ENCODE peak calls at places on chromosomes 5 and 9, in nine cellular contexts. One of them, this sample, is unnamed.

GRCh38 chr5:19534751-19535150 is 453.2 kb downstream of the CDH18 start:
- DNase-seq in progenitor cell of endocrine pancreas: no peak
- DNase-seq in pancreas: no peak
- DNase-seq in head of caudate nucleus: no peak
- DNase-seq in activated CD4-positive, alpha-beta T cell treated with anti-CD3 and anti-CD28 coated beads, Interleukin-2, amount 50 U/mL, for 48 hours: no peak
- DNase-seq in A673: no peak
- DNase-seq in iPS-NIHi11: no peak
- DNase-seq in NCI-H774: no peak
- DNase-seq in stimulated activated CD4-positive, alpha-beta T cell treated with anti-CD3 and anti-CD28 coated beads, Interleukin-12 subunit alpha, Interleukin-12 subunit beta, amount 100 ng/mL, for 48 hours: no peak
- DNase-seq in this sample: no peak

GRCh38 chr5:53201746-53202145 is 92.2 kb upstream of the MOCS2 start:
- DNase-seq in activated CD4-positive, alpha-beta T cell treated with anti-CD3 and anti-CD28 coated beads, Interleukin-2, amount 50 U/mL, for 48 hours: no peak
- DNase-seq in A673: peak
- DNase-seq in progenitor cell of endocrine pancreas: no peak
- DNase-seq in pancreas: no peak
- DNase-seq in head of caudate nucleus: no peak
- DNase-seq in stimulated activated CD4-positive, alpha-beta T cell treated with anti-CD3 and anti-CD28 coated beads, Interleukin-12 subunit alpha, Interleukin-12 subunit beta, amount 100 ng/mL, for 48 hours: no peak
- DNase-seq in NCI-H774: no peak
- DNase-seq in iPS-NIHi11: no peak
- DNase-seq in this sample: no peak

GRCh38 chr5:173582198-173583092 is 34.0 kb downstream of the BOD1 start:
- DNase-seq in progenitor cell of endocrine pancreas: no peak
- DNase-seq in head of caudate nucleus: no peak
- DNase-seq in activated CD4-positive, alpha-beta T cell treated with anti-CD3 and anti-CD28 coated beads, Interleukin-2, amount 50 U/mL, for 48 hours: no peak
- DNase-seq in iPS-NIHi11: no peak
- DNase-seq in stimulated activated CD4-positive, alpha-beta T cell treated with anti-CD3 and anti-CD28 coated beads, Interleukin-12 subunit alpha, Interleukin-12 subunit beta, amount 100 ng/mL, for 48 hours: no peak
- DNase-seq in pancreas: no peak
- DNase-seq in A673: peak
- DNase-seq in NCI-H774: no peak
- DNase-seq in this sample: no peak

GRCh38 chr9:16364347-16364746 is 506.1 kb downstream of the BNC2 start:
- DNase-seq in progenitor cell of endocrine pancreas: no peak
- DNase-seq in A673: peak
- DNase-seq in head of caudate nucleus: no peak
- DNase-seq in iPS-NIHi11: no peak
- DNase-seq in activated CD4-positive, alpha-beta T cell treated with anti-CD3 and anti-CD28 coated beads, Interleukin-2, amount 50 U/mL, for 48 hours: no peak
- DNase-seq in pancreas: no peak
- DNase-seq in NCI-H774: no peak
- DNase-seq in stimulated activated CD4-positive, alpha-beta T cell treated with anti-CD3 and anti-CD28 coated beads, Interleukin-12 subunit alpha, Interleukin-12 subunit beta, amount 100 ng/mL, for 48 hours: no peak
- DNase-seq in this sample: no peak

GRCh38 chr5:62578540-62578939 is at the start of gene LRRC70:
- DNase-seq in activated CD4-positive, alpha-beta T cell treated with anti-CD3 and anti-CD28 coated beads, Interleukin-2, amount 50 U/mL, for 48 hours: no peak
- DNase-seq in stimulated activated CD4-positive, alpha-beta T cell treated with anti-CD3 and anti-CD28 coated beads, Interleukin-12 subunit alpha, Interleukin-12 subunit beta, amount 100 ng/mL, for 48 hours: no peak
- DNase-seq in head of caudate nucleus: no peak
- DNase-seq in A673: peak
- DNase-seq in pancreas: no peak
- DNase-seq in iPS-NIHi11: peak
- DNase-seq in progenitor cell of endocrine pancreas: no peak
- DNase-seq in NCI-H774: no peak
- DNase-seq in this sample: no peak

GRCh38 chr5:88659529-88660325 is 223.3 kb downstream of the MEF2C start:
- DNase-seq in iPS-NIHi11: peak
- DNase-seq in stimulated activated CD4-positive, alpha-beta T cell treated with anti-CD3 and anti-CD28 coated beads, Interleukin-12 subunit alpha, Interleukin-12 subunit beta, amount 100 ng/mL, for 48 hours: no peak
- DNase-seq in head of caudate nucleus: peak
- DNase-seq in NCI-H774: no peak
- DNase-seq in progenitor cell of endocrine pancreas: no peak
- DNase-seq in A673: no peak
- DNase-seq in activated CD4-positive, alpha-beta T cell treated with anti-CD3 and anti-CD28 coated beads, Interleukin-2, amount 50 U/mL, for 48 hours: no peak
- DNase-seq in pancreas: no peak
- DNase-seq in this sample: no peak

GRCh38 chr5:161778796-161779195 is 69.1 kb upstream of the GABRA1 start:
- DNase-seq in head of caudate nucleus: no peak
- DNase-seq in iPS-NIHi11: no peak
- DNase-seq in stimulated activated CD4-positive, alpha-beta T cell treated with anti-CD3 and anti-CD28 coated beads, Interleukin-12 subunit alpha, Interleukin-12 subunit beta, amount 100 ng/mL, for 48 hours: no peak
- DNase-seq in A673: no peak
- DNase-seq in pancreas: no peak
- DNase-seq in activated CD4-positive, alpha-beta T cell treated with anti-CD3 and anti-CD28 coated beads, Interleukin-2, amount 50 U/mL, for 48 hours: no peak
- DNase-seq in NCI-H774: no peak
- DNase-seq in progenitor cell of endocrine pancreas: no peak
- DNase-seq in this sample: no peak

GRCh38 chr5:168874713-168875380 is 295.7 kb upstream of the PANK3 start:
- DNase-seq in activated CD4-positive, alpha-beta T cell treated with anti-CD3 and anti-CD28 coated beads, Interleukin-2, amount 50 U/mL, for 48 hours: no peak
- DNase-seq in pancreas: no peak
- DNase-seq in NCI-H774: no peak
- DNase-seq in A673: peak
- DNase-seq in progenitor cell of endocrine pancreas: no peak
- DNase-seq in head of caudate nucleus: no peak
- DNase-seq in stimulated activated CD4-positive, alpha-beta T cell treated with anti-CD3 and anti-CD28 coated beads, Interleukin-12 subunit alpha, Interleukin-12 subunit beta, amount 100 ng/mL, for 48 hours: no peak
- DNase-seq in iPS-NIHi11: peak
- DNase-seq in this sample: no peak

GRCh38 chr5:31854181-31854624 is 215.3 kb downstream of the PDZD2 start:
- DNase-seq in A673: peak
- DNase-seq in stimulated activated CD4-positive, alpha-beta T cell treated with anti-CD3 and anti-CD28 coated beads, Interleukin-12 subunit alpha, Interleukin-12 subunit beta, amount 100 ng/mL, for 48 hours: no peak
- DNase-seq in head of caudate nucleus: peak
- DNase-seq in pancreas: no peak
- DNase-seq in progenitor cell of endocrine pancreas: no peak
- DNase-seq in activated CD4-positive, alpha-beta T cell treated with anti-CD3 and anti-CD28 coated beads, Interleukin-2, amount 50 U/mL, for 48 hours: peak
- DNase-seq in iPS-NIHi11: peak
- DNase-seq in NCI-H774: no peak
- DNase-seq in this sample: no peak

GRCh38 chr5:158273035-158273434 is 414.1 kb upstream of the CLINT1 start:
- DNase-seq in pancreas: no peak
- DNase-seq in progenitor cell of endocrine pancreas: no peak
- DNase-seq in NCI-H774: no peak
- DNase-seq in iPS-NIHi11: peak
- DNase-seq in A673: no peak
- DNase-seq in stimulated activated CD4-positive, alpha-beta T cell treated with anti-CD3 and anti-CD28 coated beads, Interleukin-12 subunit alpha, Interleukin-12 subunit beta, amount 100 ng/mL, for 48 hours: no peak
- DNase-seq in head of caudate nucleus: no peak
- DNase-seq in activated CD4-positive, alpha-beta T cell treated with anti-CD3 and anti-CD28 coated beads, Interleukin-2, amount 50 U/mL, for 48 hours: no peak
- DNase-seq in this sample: no peak

GRCh38 chr5:137282216-137282615 is 216.9 kb downstream of the SPOCK1 start:
- DNase-seq in progenitor cell of endocrine pancreas: no peak
- DNase-seq in head of caudate nucleus: no peak
- DNase-seq in pancreas: no peak
- DNase-seq in activated CD4-positive, alpha-beta T cell treated with anti-CD3 and anti-CD28 coated beads, Interleukin-2, amount 50 U/mL, for 48 hours: no peak
- DNase-seq in stimulated activated CD4-positive, alpha-beta T cell treated with anti-CD3 and anti-CD28 coated beads, Interleukin-12 subunit alpha, Interleukin-12 subunit beta, amount 100 ng/mL, for 48 hours: no peak
- DNase-seq in iPS-NIHi11: no peak
- DNase-seq in NCI-H774: no peak
- DNase-seq in A673: no peak
- DNase-seq in this sample: no peak

GRCh38 chr5:53381-54174 is 38.4 kb upstream of the PLEKHG4B start:
- DNase-seq in stimulated activated CD4-positive, alpha-beta T cell treated with anti-CD3 and anti-CD28 coated beads, Interleukin-12 subunit alpha, Interleukin-12 subunit beta, amount 100 ng/mL, for 48 hours: no peak
- DNase-seq in head of caudate nucleus: no peak
- DNase-seq in activated CD4-positive, alpha-beta T cell treated with anti-CD3 and anti-CD28 coated beads, Interleukin-2, amount 50 U/mL, for 48 hours: peak
- DNase-seq in pancreas: peak
- DNase-seq in iPS-NIHi11: peak
- DNase-seq in A673: peak
- DNase-seq in NCI-H774: peak
- DNase-seq in progenitor cell of endocrine pancreas: peak
- DNase-seq in this sample: peak

GRCh38 chr9:3528466-3528865 is 2.7 kb upstream of the RFX3 start:
- DNase-seq in stimulated activated CD4-positive, alpha-beta T cell treated with anti-CD3 and anti-CD28 coated beads, Interleukin-12 subunit alpha, Interleukin-12 subunit beta, amount 100 ng/mL, for 48 hours: peak
- DNase-seq in pancreas: no peak
- DNase-seq in A673: no peak
- DNase-seq in NCI-H774: peak
- DNase-seq in progenitor cell of endocrine pancreas: no peak
- DNase-seq in iPS-NIHi11: no peak
- DNase-seq in activated CD4-positive, alpha-beta T cell treated with anti-CD3 and anti-CD28 coated beads, Interleukin-2, amount 50 U/mL, for 48 hours: peak
- DNase-seq in head of caudate nucleus: no peak
- DNase-seq in this sample: no peak

GRCh38 chr9:84932915-84933527 is 263.5 kb downstream of the NTRK2 start:
- DNase-seq in A673: peak
- DNase-seq in stimulated activated CD4-positive, alpha-beta T cell treated with anti-CD3 and anti-CD28 coated beads, Interleukin-12 subunit alpha, Interleukin-12 subunit beta, amount 100 ng/mL, for 48 hours: no peak
- DNase-seq in NCI-H774: no peak
- DNase-seq in activated CD4-positive, alpha-beta T cell treated with anti-CD3 and anti-CD28 coated beads, Interleukin-2, amount 50 U/mL, for 48 hours: no peak
- DNase-seq in iPS-NIHi11: peak
- DNase-seq in progenitor cell of endocrine pancreas: no peak
- DNase-seq in head of caudate nucleus: no peak
- DNase-seq in pancreas: no peak
- DNase-seq in this sample: no peak

GRCh38 chr9:72856985-72857631 is 95.7 kb downstream of the ALDH1A1 start:
- DNase-seq in pancreas: no peak
- DNase-seq in activated CD4-positive, alpha-beta T cell treated with anti-CD3 and anti-CD28 coated beads, Interleukin-2, amount 50 U/mL, for 48 hours: no peak
- DNase-seq in progenitor cell of endocrine pancreas: no peak
- DNase-seq in stimulated activated CD4-positive, alpha-beta T cell treated with anti-CD3 and anti-CD28 coated beads, Interleukin-12 subunit alpha, Interleukin-12 subunit beta, amount 100 ng/mL, for 48 hours: no peak
- DNase-seq in A673: peak
- DNase-seq in NCI-H774: peak
- DNase-seq in head of caudate nucleus: no peak
- DNase-seq in iPS-NIHi11: peak
- DNase-seq in this sample: no peak

GRCh38 chr5:111502976-111503375 is 9.4 kb downstream of the STARD4 start:
- DNase-seq in A673: no peak
- DNase-seq in activated CD4-positive, alpha-beta T cell treated with anti-CD3 and anti-CD28 coated beads, Interleukin-2, amount 50 U/mL, for 48 hours: no peak
- DNase-seq in progenitor cell of endocrine pancreas: no peak
- DNase-seq in head of caudate nucleus: no peak
- DNase-seq in pancreas: no peak
- DNase-seq in NCI-H774: no peak
- DNase-seq in iPS-NIHi11: no peak
- DNase-seq in stimulated activated CD4-positive, alpha-beta T cell treated with anti-CD3 and anti-CD28 coated beads, Interleukin-12 subunit alpha, Interleukin-12 subunit beta, amount 100 ng/mL, for 48 hours: no peak
- DNase-seq in this sample: no peak

GRCh38 chr9:777978-778377 is 63.5 kb upstream of the DMRT1 start:
- DNase-seq in activated CD4-positive, alpha-beta T cell treated with anti-CD3 and anti-CD28 coated beads, Interleukin-2, amount 50 U/mL, for 48 hours: no peak
- DNase-seq in head of caudate nucleus: no peak
- DNase-seq in A673: no peak
- DNase-seq in progenitor cell of endocrine pancreas: no peak
- DNase-seq in iPS-NIHi11: no peak
- DNase-seq in stimulated activated CD4-positive, alpha-beta T cell treated with anti-CD3 and anti-CD28 coated beads, Interleukin-12 subunit alpha, Interleukin-12 subunit beta, amount 100 ng/mL, for 48 hours: no peak
- DNase-seq in pancreas: no peak
- DNase-seq in NCI-H774: no peak
- DNase-seq in this sample: no peak

GRCh38 chr5:141881886-141882285 is 3.7 kb upstream of the PCDH1 start:
- DNase-seq in head of caudate nucleus: no peak
- DNase-seq in pancreas: no peak
- DNase-seq in progenitor cell of endocrine pancreas: no peak
- DNase-seq in stimulated activated CD4-positive, alpha-beta T cell treated with anti-CD3 and anti-CD28 coated beads, Interleukin-12 subunit alpha, Interleukin-12 subunit beta, amount 100 ng/mL, for 48 hours: no peak
- DNase-seq in NCI-H774: no peak
- DNase-seq in activated CD4-positive, alpha-beta T cell treated with anti-CD3 and anti-CD28 coated beads, Interleukin-2, amount 50 U/mL, for 48 hours: no peak
- DNase-seq in A673: no peak
- DNase-seq in iPS-NIHi11: no peak
- DNase-seq in this sample: no peak

GRCh38 chr9:88816591-88816990 is 174.7 kb upstream of the S1PR3 start:
- DNase-seq in A673: no peak
- DNase-seq in activated CD4-positive, alpha-beta T cell treated with anti-CD3 and anti-CD28 coated beads, Interleukin-2, amount 50 U/mL, for 48 hours: no peak
- DNase-seq in NCI-H774: no peak
- DNase-seq in stimulated activated CD4-positive, alpha-beta T cell treated with anti-CD3 and anti-CD28 coated beads, Interleukin-12 subunit alpha, Interleukin-12 subunit beta, amount 100 ng/mL, for 48 hours: no peak
- DNase-seq in progenitor cell of endocrine pancreas: no peak
- DNase-seq in pancreas: no peak
- DNase-seq in iPS-NIHi11: no peak
- DNase-seq in head of caudate nucleus: no peak
- DNase-seq in this sample: no peak

GRCh38 chr9:124007157-124007460 is 4.5 kb upstream of the LHX2 start:
- DNase-seq in A673: no peak
- DNase-seq in pancreas: no peak
- DNase-seq in activated CD4-positive, alpha-beta T cell treated with anti-CD3 and anti-CD28 coated beads, Interleukin-2, amount 50 U/mL, for 48 hours: no peak
- DNase-seq in stimulated activated CD4-positive, alpha-beta T cell treated with anti-CD3 and anti-CD28 coated beads, Interleukin-12 subunit alpha, Interleukin-12 subunit beta, amount 100 ng/mL, for 48 hours: no peak
- DNase-seq in progenitor cell of endocrine pancreas: no peak
- DNase-seq in iPS-NIHi11: no peak
- DNase-seq in NCI-H774: no peak
- DNase-seq in head of caudate nucleus: no peak
- DNase-seq in this sample: no peak

GRCh38 chr5:11104543-11105151 is 343.6 kb upstream of the DAP start:
- DNase-seq in A673: no peak
- DNase-seq in head of caudate nucleus: no peak
- DNase-seq in stimulated activated CD4-positive, alpha-beta T cell treated with anti-CD3 and anti-CD28 coated beads, Interleukin-12 subunit alpha, Interleukin-12 subunit beta, amount 100 ng/mL, for 48 hours: no peak
- DNase-seq in pancreas: no peak
- DNase-seq in activated CD4-positive, alpha-beta T cell treated with anti-CD3 and anti-CD28 coated beads, Interleukin-2, amount 50 U/mL, for 48 hours: no peak
- DNase-seq in iPS-NIHi11: no peak
- DNase-seq in progenitor cell of endocrine pancreas: no peak
- DNase-seq in NCI-H774: no peak
- DNase-seq in this sample: no peak

GRCh38 chr5:36841657-36842056 is 34.9 kb upstream of the NIPBL start:
- DNase-seq in NCI-H774: no peak
- DNase-seq in progenitor cell of endocrine pancreas: no peak
- DNase-seq in A673: no peak
- DNase-seq in head of caudate nucleus: no peak
- DNase-seq in iPS-NIHi11: no peak
- DNase-seq in pancreas: no peak
- DNase-seq in activated CD4-positive, alpha-beta T cell treated with anti-CD3 and anti-CD28 coated beads, Interleukin-2, amount 50 U/mL, for 48 hours: no peak
- DNase-seq in stimulated activated CD4-positive, alpha-beta T cell treated with anti-CD3 and anti-CD28 coated beads, Interleukin-12 subunit alpha, Interleukin-12 subunit beta, amount 100 ng/mL, for 48 hours: no peak
- DNase-seq in this sample: no peak

GRCh38 chr9:112029921-112030444 is 133.4 kb downstream of the UGCG start:
- DNase-seq in activated CD4-positive, alpha-beta T cell treated with anti-CD3 and anti-CD28 coated beads, Interleukin-2, amount 50 U/mL, for 48 hours: no peak
- DNase-seq in head of caudate nucleus: no peak
- DNase-seq in pancreas: no peak
- DNase-seq in stimulated activated CD4-positive, alpha-beta T cell treated with anti-CD3 and anti-CD28 coated beads, Interleukin-12 subunit alpha, Interleukin-12 subunit beta, amount 100 ng/mL, for 48 hours: no peak
- DNase-seq in iPS-NIHi11: peak
- DNase-seq in NCI-H774: no peak
- DNase-seq in A673: no peak
- DNase-seq in progenitor cell of endocrine pancreas: no peak
- DNase-seq in this sample: no peak

GRCh38 chr5:88113429-88113828 is 155.2 kb downstream of the TMEM161B start:
- DNase-seq in progenitor cell of endocrine pancreas: no peak
- DNase-seq in iPS-NIHi11: no peak
- DNase-seq in activated CD4-positive, alpha-beta T cell treated with anti-CD3 and anti-CD28 coated beads, Interleukin-2, amount 50 U/mL, for 48 hours: no peak
- DNase-seq in head of caudate nucleus: no peak
- DNase-seq in pancreas: no peak
- DNase-seq in NCI-H774: no peak
- DNase-seq in A673: no peak
- DNase-seq in stimulated activated CD4-positive, alpha-beta T cell treated with anti-CD3 and anti-CD28 coated beads, Interleukin-12 subunit alpha, Interleukin-12 subunit beta, amount 100 ng/mL, for 48 hours: no peak
- DNase-seq in this sample: no peak

GRCh38 chr5:1657161-1657741 is 133.5 kb upstream of the LPCAT1 start:
- DNase-seq in stimulated activated CD4-positive, alpha-beta T cell treated with anti-CD3 and anti-CD28 coated beads, Interleukin-12 subunit alpha, Interleukin-12 subunit beta, amount 100 ng/mL, for 48 hours: no peak
- DNase-seq in iPS-NIHi11: no peak
- DNase-seq in A673: no peak
- DNase-seq in pancreas: no peak
- DNase-seq in activated CD4-positive, alpha-beta T cell treated with anti-CD3 and anti-CD28 coated beads, Interleukin-2, amount 50 U/mL, for 48 hours: no peak
- DNase-seq in progenitor cell of endocrine pancreas: no peak
- DNase-seq in head of caudate nucleus: no peak
- DNase-seq in NCI-H774: no peak
- DNase-seq in this sample: peak

GRCh38 chr5:57784106-57784505 is 301.5 kb upstream of the ACTBL2 start:
- DNase-seq in pancreas: no peak
- DNase-seq in head of caudate nucleus: no peak
- DNase-seq in progenitor cell of endocrine pancreas: no peak
- DNase-seq in NCI-H774: no peak
- DNase-seq in iPS-NIHi11: no peak
- DNase-seq in activated CD4-positive, alpha-beta T cell treated with anti-CD3 and anti-CD28 coated beads, Interleukin-2, amount 50 U/mL, for 48 hours: no peak
- DNase-seq in stimulated activated CD4-positive, alpha-beta T cell treated with anti-CD3 and anti-CD28 coated beads, Interleukin-12 subunit alpha, Interleukin-12 subunit beta, amount 100 ng/mL, for 48 hours: no peak
- DNase-seq in A673: no peak
- DNase-seq in this sample: no peak

This sample was measured in type B pancreatic cell.